ENCODE peak calls at places on chromosome 13, in five cellular contexts. Y is SK-N-SH, X is neuronal stem cell, V is cardiac muscle cell, F is heart right ventricle. W is an unnamed sample.

GRCh38 chr13:43686557-43686956 is 100.2 kb downstream of the ENOX1 start:
- DNase-seq in Y (peak; percentile 1), X (no peak), V (peak; percentile 71), F (peak; percentile 27), W (no peak)

GRCh38 chr13:35771898-35772297 is 295.4 kb upstream of the MAB21L1 start:
- DNase-seq in Y (no peak), X (no peak), V (peak; percentile 34), F (no peak), W (no peak)

GRCh38 chr13:99908129-99908805 is 63.3 kb downstream of the ZIC5 start:
- DNase-seq in Y (no peak), X (no peak), V (no peak), F (no peak), W (no peak)

GRCh38 chr13:41407380-41407779 is 50.0 kb upstream of the RGCC start:
- DNase-seq in Y (no peak), X (no peak), V (no peak), F (no peak), W (no peak)

GRCh38 chr13:40205771-40206240 is 460.6 kb downstream of the FOXO1 start:
- DNase-seq in Y (no peak), X (no peak), V (no peak), F (no peak), W (no peak)

GRCh38 chr13:85406269-85406975 is 392.8 kb downstream of the SLITRK6 start:
- DNase-seq in Y (no peak), X (no peak), V (no peak), F (no peak), W (no peak)

GRCh38 chr13:28413999-28414398 is 80.9 kb downstream of the FLT1 start:
- DNase-seq in Y (no peak), X (no peak), V (no peak), F (no peak), W (no peak)

GRCh38 chr13:66657165-66657895 is 572.8 kb downstream of the PCDH9 start:
- DNase-seq in Y (peak; percentile 28), X (no peak), V (peak; percentile 92), F (peak; percentile 44), W (peak; percentile 1)

GRCh38 chr13:76634431-76635191 is 251.6 kb downstream of the KCTD12 start:
- DNase-seq in Y (no peak), X (no peak), V (no peak), F (no peak), W (no peak)

GRCh38 chr13:114261328-114261965 is 20.0 kb upstream of the UPF3A start:
- DNase-seq in Y (no peak), X (no peak), V (no peak), F (no peak), W (no peak)

GRCh38 chr13:68019901-68020300 is 789.8 kb upstream of the PCDH9 start:
- DNase-seq in Y (no peak), X (no peak), V (no peak), F (no peak), W (no peak)

GRCh38 chr13:24338721-24339120 is 29.3 kb downstream of the C1QTNF9 start:
- DNase-seq in Y (no peak), X (no peak), V (no peak), F (no peak), W (no peak)

GRCh38 chr13:104854698-104855097 is 1680.8 kb downstream of the EFNB2 start:
- DNase-seq in Y (no peak), X (no peak), V (no peak), F (no peak), W (no peak)

GRCh38 chr13:109584844-109585361 is 201.5 kb downstream of the IRS2 start:
- DNase-seq in Y (no peak), X (no peak), V (no peak), F (no peak), W (no peak)

GRCh38 chr13:73406454-73406853 is 347.6 kb downstream of the KLF5 start:
- DNase-seq in Y (no peak), X (no peak), V (no peak), F (no peak), W (no peak)

GRCh38 chr13:27789495-27790303 is 2.6 kb upstream of the GSX1 start:
- DNase-seq in Y (no peak), X (no peak), V (no peak), F (no peak), W (no peak)

GRCh38 chr13:93505104-93505952 is 278.7 kb downstream of the GPC6 start:
- DNase-seq in Y (no peak), X (no peak), V (peak; percentile 73), F (no peak), W (no peak)

GRCh38 chr13:44974056-44974798 is 15.0 kb downstream of the NUFIP1 start:
- DNase-seq in Y (no peak), X (no peak), V (peak; percentile 90), F (no peak), W (no peak)

GRCh38 chr13:21625366-21625765 is 21.4 kb upstream of the MICU2 start:
- DNase-seq in Y (peak; percentile 36), X (no peak), V (peak; percentile 35), F (no peak), W (peak; percentile 65)

GRCh38 chr13:93953856-93954255 is 525.6 kb downstream of the DCT start:
- DNase-seq in Y (no peak), X (no peak), V (peak; percentile 58), F (no peak), W (no peak)

GRCh38 chr13:84279166-84279565 is 396.9 kb upstream of the SLITRK1 start:
- DNase-seq in Y (no peak), X (no peak), V (no peak), F (no peak), W (no peak)

GRCh38 chr13:66154981-66155380 is 1075.2 kb downstream of the PCDH9 start:
- DNase-seq in Y (no peak), X (no peak), V (peak; percentile 13), F (no peak), W (no peak)

GRCh38 chr13:114049026-114049425 is 75.2 kb upstream of the C13orf46 start:
- DNase-seq in Y (no peak), X (no peak), V (no peak), F (no peak), W (peak; percentile 48)

GRCh38 chr13:31461923-31462322 is 262.1 kb downstream of the B3GLCT start:
- DNase-seq in Y (no peak), X (no peak), V (no peak), F (no peak), W (no peak)

GRCh38 chr13:22235285-22235949 is 564.5 kb downstream of the FGF9 start:
- DNase-seq in Y (no peak), X (no peak), V (no peak), F (no peak), W (peak; percentile 7)

GRCh38 chr13:31824705-31825512 is 85.6 kb downstream of the RXFP2 start:
- DNase-seq in Y (no peak), X (no peak), V (peak; percentile 52), F (no peak), W (no peak)

DNA sequence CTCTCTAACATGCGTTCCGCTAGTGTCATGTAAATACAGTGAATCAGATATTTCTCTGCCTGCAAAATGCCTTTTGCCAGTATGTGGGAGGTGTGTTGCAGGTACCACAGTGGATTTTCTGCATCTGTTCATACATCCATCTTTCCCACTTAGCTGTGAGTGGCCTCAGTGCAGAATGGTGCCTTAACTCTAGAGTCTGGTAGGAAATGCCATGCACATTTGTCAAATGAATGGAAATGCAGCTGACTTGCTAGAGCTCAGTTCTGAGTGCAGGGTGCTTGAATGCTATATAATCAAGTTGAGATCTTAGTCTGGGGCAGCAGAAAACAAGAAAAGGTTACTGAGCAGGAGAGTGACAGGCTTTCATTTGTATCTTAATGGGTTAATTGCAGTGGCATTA is 68.2 kb downstream of the LRCH1 start:
- DNase-seq in Y (no peak), X (no peak), V (no peak), F (no peak), W (no peak)
- H3K4me1 ChIP-seq in Y (peaks cover 46% of the 10 kb centered on the region), X (peaks cover 6% of the 10 kb centered on the region), V (peaks cover 26% of the 10 kb centered on the region), F (peaks cover 100% of the 10 kb centered on the region), W (peaks cover 25% of the 10 kb centered on the region)

GRCh38 chr13:98174321-98174720 is 2.7 kb downstream of the RNF113B start:
- DNase-seq in Y (no peak), X (no peak), V (no peak), F (no peak), W (no peak)

GRCh38 chr13:98173431-98173921 is 3.6 kb downstream of the RNF113B start:
- DNase-seq in Y (no peak), X (no peak), V (peak; percentile 85), F (no peak), W (no peak)

GRCh38 chr13:98174995-98175394 is 2.1 kb downstream of the RNF113B start:
- DNase-seq in Y (no peak), X (no peak), V (no peak), F (no peak), W (no peak)

GRCh38 chr13:98171806-98172569 is 5.1 kb downstream of the RNF113B start:
- DNase-seq in Y (peak; percentile 79), X (no peak), V (peak; percentile 20), F (peak; percentile 39), W (no peak)

DNA sequence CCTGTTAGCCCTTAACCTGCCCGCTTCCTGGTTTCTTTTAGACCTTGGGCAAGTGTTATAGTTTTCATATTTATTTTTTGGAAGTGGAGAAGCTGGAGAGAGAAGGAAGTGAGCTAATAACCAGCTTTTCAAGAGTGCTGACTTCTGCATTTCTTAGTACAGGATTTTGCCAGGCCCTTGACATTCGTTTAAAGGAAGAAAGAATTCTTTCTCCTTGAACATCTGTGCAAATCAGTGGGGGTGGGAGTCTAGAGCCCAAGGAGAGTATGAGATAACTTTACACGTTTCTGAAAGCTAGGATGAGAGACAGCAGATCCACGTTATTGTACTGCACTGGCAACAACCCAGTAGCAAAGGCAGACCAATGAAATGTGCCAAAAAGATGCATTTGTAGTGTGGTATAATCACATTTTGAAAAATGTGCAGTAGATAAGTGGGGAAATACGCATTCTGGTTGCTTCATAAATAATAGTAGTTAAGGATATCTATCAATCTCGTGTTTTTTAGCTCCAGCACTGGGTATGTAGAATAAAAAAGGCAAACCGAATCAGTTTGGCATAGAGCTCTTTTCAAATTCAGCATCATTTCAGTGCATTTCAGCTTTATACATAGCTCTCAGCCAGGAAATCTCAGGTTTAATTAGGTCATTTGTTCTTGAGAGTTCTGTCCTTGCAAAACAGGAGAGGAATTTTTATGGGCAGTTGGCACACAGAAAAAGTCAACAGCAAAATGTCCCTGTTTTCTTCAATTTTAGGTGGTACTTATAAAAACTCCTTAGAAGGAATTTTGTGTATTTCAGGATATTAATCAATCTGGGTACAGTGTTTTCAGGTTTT is 4.3 kb downstream of the RNF113B start:
- DNase-seq in Y (peak; percentile 61), X (no peak), V (peak; percentile 69), F (no peak), W (no peak)
- H3K4me3 ChIP-seq in Y (no peak overlapping the region), X (no peak overlapping the region), V (no peak overlapping the region), F (no peak overlapping the region), W (no peak overlapping the region)

DNA sequence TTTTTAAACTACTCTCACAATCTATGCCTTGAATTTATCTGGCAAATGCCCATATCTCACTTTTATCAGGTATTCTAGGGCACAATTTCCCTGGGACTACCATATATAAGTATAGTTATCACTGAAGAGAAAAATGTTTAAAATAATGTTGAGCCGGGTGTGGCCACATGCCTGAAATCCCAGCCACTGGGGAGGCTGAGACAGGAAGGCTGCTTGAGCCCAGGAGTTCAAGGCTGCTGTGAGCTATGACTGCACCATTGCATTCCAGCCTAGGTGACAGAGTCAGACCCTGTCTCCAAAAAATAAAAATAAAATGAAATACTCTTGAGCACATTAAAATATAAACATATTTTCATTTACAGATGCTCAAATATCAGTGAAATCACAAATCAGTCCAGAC is 4.1 kb downstream of the KATNAL1 start:
- DNase-seq in Y (no peak), X (no peak), V (no peak), F (no peak), W (no peak)
- H3K4me1 ChIP-seq in Y (peaks cover 16% of the 10 kb centered on the region), X (peaks cover 3% of the 10 kb centered on the region), V (peaks cover 15% of the 10 kb centered on the region), F (peaks cover 68% of the 10 kb centered on the region), W (no peaks in the 10 kb centered on the region)

DNA sequence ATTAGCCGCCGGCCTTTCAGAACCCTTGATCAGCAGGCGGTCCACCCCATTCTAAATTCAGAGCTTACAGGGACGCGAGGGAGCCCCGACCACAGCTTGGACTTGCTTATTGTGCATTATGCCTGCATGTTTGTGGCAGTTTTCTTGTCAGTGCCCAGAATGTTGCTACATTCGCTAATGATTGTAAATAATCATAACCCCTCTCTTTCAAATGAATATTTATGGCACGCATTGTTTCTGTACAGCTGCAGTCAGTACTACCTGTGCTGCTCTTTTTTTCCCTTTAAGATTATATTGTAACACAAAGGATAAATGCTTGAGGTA is 321 bp upstream of the VPS36 start:
- DNase-seq in Y (no peak), X (no peak), V (no peak), F (no peak), W (no peak)
- H3K4me3 ChIP-seq in Y (peak overlapping the region; percentile 73), X (peak overlapping the region; percentile 34), V (no peak overlapping the region), F (no peak overlapping the region), W (no peak overlapping the region)